ENCODE peak calls at places on chromosomes 6 and 20, in seven cellular contexts. One of them, this sample, is unnamed.

GRCh38 chr6:29723666-29724588 is 693 bp downstream of the HLA-F start:
- DNase-seq in activated T-helper 1 cell treated with anti-CD3 and anti-CD28 coated beads, Interleukin-2, amount 50 U/mL, for 16 hours: peak
- DNase-seq in cardiac fibroblast: peak
- DNase-seq in M059J: peak
- DNase-seq in spleen: peak
- DNase-seq in activated T-cell treated with anti-CD3 and anti-CD28 coated beads for 1 hour: peak
- DNase-seq in stimulated activated CD8-positive, alpha-beta memory T cell treated with anti-CD3 and anti-CD28 coated beads, Interleukin-2, amount 100 ng/mL, for 1 hour: peak
- DNase-seq in this sample: no peak

GRCh38 chr20:31698803-31699718 is 23.6 kb downstream of the BCL2L1 start:
- DNase-seq in activated T-helper 1 cell treated with anti-CD3 and anti-CD28 coated beads, Interleukin-2, amount 50 U/mL, for 16 hours: no peak
- DNase-seq in cardiac fibroblast: peak
- DNase-seq in M059J: peak
- DNase-seq in spleen: no peak
- DNase-seq in activated T-cell treated with anti-CD3 and anti-CD28 coated beads for 1 hour: no peak
- DNase-seq in stimulated activated CD8-positive, alpha-beta memory T cell treated with anti-CD3 and anti-CD28 coated beads, Interleukin-2, amount 100 ng/mL, for 1 hour: no peak
- DNase-seq in this sample: no peak

GRCh38 chr6:47323887-47324286 is 14.2 kb upstream of the TNFRSF21 start:
- DNase-seq in activated T-helper 1 cell treated with anti-CD3 and anti-CD28 coated beads, Interleukin-2, amount 50 U/mL, for 16 hours: no peak
- DNase-seq in cardiac fibroblast: no peak
- DNase-seq in M059J: no peak
- DNase-seq in spleen: no peak
- DNase-seq in activated T-cell treated with anti-CD3 and anti-CD28 coated beads for 1 hour: no peak
- DNase-seq in stimulated activated CD8-positive, alpha-beta memory T cell treated with anti-CD3 and anti-CD28 coated beads, Interleukin-2, amount 100 ng/mL, for 1 hour: no peak
- DNase-seq in this sample: no peak

GRCh38 chr6:152087701-152088100 is 280.2 kb downstream of the ESR1 start:
- DNase-seq in activated T-helper 1 cell treated with anti-CD3 and anti-CD28 coated beads, Interleukin-2, amount 50 U/mL, for 16 hours: no peak
- DNase-seq in cardiac fibroblast: no peak
- DNase-seq in M059J: peak
- DNase-seq in spleen: no peak
- DNase-seq in activated T-cell treated with anti-CD3 and anti-CD28 coated beads for 1 hour: no peak
- DNase-seq in stimulated activated CD8-positive, alpha-beta memory T cell treated with anti-CD3 and anti-CD28 coated beads, Interleukin-2, amount 100 ng/mL, for 1 hour: no peak
- DNase-seq in this sample: no peak

GRCh38 chr6:129440691-129441090 is 269.3 kb downstream of the ARHGAP18 start:
- DNase-seq in activated T-helper 1 cell treated with anti-CD3 and anti-CD28 coated beads, Interleukin-2, amount 50 U/mL, for 16 hours: no peak
- DNase-seq in cardiac fibroblast: peak
- DNase-seq in M059J: peak
- DNase-seq in spleen: no peak
- DNase-seq in activated T-cell treated with anti-CD3 and anti-CD28 coated beads for 1 hour: no peak
- DNase-seq in stimulated activated CD8-positive, alpha-beta memory T cell treated with anti-CD3 and anti-CD28 coated beads, Interleukin-2, amount 100 ng/mL, for 1 hour: no peak
- DNase-seq in this sample: no peak

GRCh38 chr6:109093732-109094131 is 914 bp downstream of the SESN1 start:
- DNase-seq in activated T-helper 1 cell treated with anti-CD3 and anti-CD28 coated beads, Interleukin-2, amount 50 U/mL, for 16 hours: no peak
- DNase-seq in cardiac fibroblast: peak
- DNase-seq in M059J: peak
- DNase-seq in spleen: no peak
- DNase-seq in activated T-cell treated with anti-CD3 and anti-CD28 coated beads for 1 hour: no peak
- DNase-seq in stimulated activated CD8-positive, alpha-beta memory T cell treated with anti-CD3 and anti-CD28 coated beads, Interleukin-2, amount 100 ng/mL, for 1 hour: no peak
- DNase-seq in this sample: no peak

GRCh38 chr6:93749191-93749590 is 329.8 kb upstream of the EPHA7 start:
- DNase-seq in activated T-helper 1 cell treated with anti-CD3 and anti-CD28 coated beads, Interleukin-2, amount 50 U/mL, for 16 hours: no peak
- DNase-seq in cardiac fibroblast: no peak
- DNase-seq in M059J: no peak
- DNase-seq in spleen: no peak
- DNase-seq in activated T-cell treated with anti-CD3 and anti-CD28 coated beads for 1 hour: no peak
- DNase-seq in stimulated activated CD8-positive, alpha-beta memory T cell treated with anti-CD3 and anti-CD28 coated beads, Interleukin-2, amount 100 ng/mL, for 1 hour: no peak
- DNase-seq in this sample: no peak

GRCh38 chr6:157184202-157185015 is 138.9 kb downstream of the TMEM242 start:
- DNase-seq in activated T-helper 1 cell treated with anti-CD3 and anti-CD28 coated beads, Interleukin-2, amount 50 U/mL, for 16 hours: peak
- DNase-seq in cardiac fibroblast: peak
- DNase-seq in M059J: peak
- DNase-seq in spleen: peak
- DNase-seq in activated T-cell treated with anti-CD3 and anti-CD28 coated beads for 1 hour: peak
- DNase-seq in stimulated activated CD8-positive, alpha-beta memory T cell treated with anti-CD3 and anti-CD28 coated beads, Interleukin-2, amount 100 ng/mL, for 1 hour: peak
- DNase-seq in this sample: no peak

GRCh38 chr20:10093087-10093591 is 58.4 kb downstream of the ANKEF1 start:
- DNase-seq in activated T-helper 1 cell treated with anti-CD3 and anti-CD28 coated beads, Interleukin-2, amount 50 U/mL, for 16 hours: no peak
- DNase-seq in cardiac fibroblast: peak
- DNase-seq in M059J: peak
- DNase-seq in spleen: no peak
- DNase-seq in activated T-cell treated with anti-CD3 and anti-CD28 coated beads for 1 hour: no peak
- DNase-seq in stimulated activated CD8-positive, alpha-beta memory T cell treated with anti-CD3 and anti-CD28 coated beads, Interleukin-2, amount 100 ng/mL, for 1 hour: no peak
- DNase-seq in this sample: no peak

GRCh38 chr6:56891754-56892153 is 63.2 kb upstream of the BEND6 start:
- DNase-seq in activated T-helper 1 cell treated with anti-CD3 and anti-CD28 coated beads, Interleukin-2, amount 50 U/mL, for 16 hours: no peak
- DNase-seq in cardiac fibroblast: no peak
- DNase-seq in M059J: peak
- DNase-seq in spleen: no peak
- DNase-seq in activated T-cell treated with anti-CD3 and anti-CD28 coated beads for 1 hour: no peak
- DNase-seq in stimulated activated CD8-positive, alpha-beta memory T cell treated with anti-CD3 and anti-CD28 coated beads, Interleukin-2, amount 100 ng/mL, for 1 hour: no peak
- DNase-seq in this sample: no peak

GRCh38 chr20:58714923-58715708 is 22.5 kb downstream of the NPEPL1 start:
- DNase-seq in activated T-helper 1 cell treated with anti-CD3 and anti-CD28 coated beads, Interleukin-2, amount 50 U/mL, for 16 hours: no peak
- DNase-seq in cardiac fibroblast: no peak
- DNase-seq in M059J: no peak
- DNase-seq in spleen: peak
- DNase-seq in activated T-cell treated with anti-CD3 and anti-CD28 coated beads for 1 hour: no peak
- DNase-seq in stimulated activated CD8-positive, alpha-beta memory T cell treated with anti-CD3 and anti-CD28 coated beads, Interleukin-2, amount 100 ng/mL, for 1 hour: no peak
- DNase-seq in this sample: peak